ENCODE peak calls at places on chromosomes 5 and 9, in ten cellular contexts. T, K, M, E, V, N, J, X, Z and F are unnamed samples.
A peak's percentile ranks its signal among the peaks of the same experiment; 100 is the strongest.

GRCh38 chr9:98150726-98151125 is 31.7 kb upstream of the TRIM14 start:
- DNase-seq in T (no peak), K (no peak), M (no peak), E (no peak), V (no peak), N (no peak), J (no peak), X (no peak), Z (no peak), F (peak; percentile 6)

GRCh38 chr5:102536323-102536928 is 37.6 kb upstream of the SLCO6A1 start:
- DNase-seq in T (no peak), K (peak; percentile 7), M (no peak), E (no peak), V (no peak), N (no peak), J (no peak), X (no peak), Z (no peak), F (no peak)

GRCh38 chr5:1343931-1344901 is 683 bp downstream of the CLPTM1L start:
- DNase-seq in T (peak; percentile 22), K (no peak), M (peak; percentile 91), E (no peak), V (no peak), N (no peak), J (no peak), X (no peak), Z (no peak), F (no peak)

GRCh38 chr9:110323831-110324230 is 13.8 kb downstream of the TXNDC8 start:
- DNase-seq in T (no peak), K (no peak), M (no peak), E (no peak), V (no peak), N (no peak), J (no peak), X (no peak), Z (no peak), F (no peak)

GRCh38 chr5:93831449-93831848 is 90.0 kb upstream of the POU5F2 start:
- DNase-seq in T (no peak), K (no peak), M (no peak), E (no peak), V (no peak), N (no peak), J (no peak), X (no peak), Z (no peak), F (no peak)

GRCh38 chr5:448061-448765 is 5.2 kb downstream of the EXOC3 start:
- DNase-seq in T (no peak), K (no peak), M (peak; percentile 89), E (peak; percentile 28), V (no peak), N (no peak), J (peak; percentile 82), X (no peak), Z (peak; percentile 73), F (peak; percentile 75)

GRCh38 chr5:14429102-14429501 is 152.5 kb upstream of the OTULINL start:
- DNase-seq in T (no peak), K (no peak), M (no peak), E (peak; percentile 41), V (no peak), N (no peak), J (no peak), X (no peak), Z (no peak), F (no peak)

GRCh38 chr9:121556580-121556979 is 56.9 kb upstream of the GGTA1 start:
- DNase-seq in T (no peak), K (no peak), M (no peak), E (peak; percentile 50), V (no peak), N (peak; percentile 68), J (no peak), X (peak; percentile 61), Z (no peak), F (no peak)

GRCh38 chr5:76104027-76104426 is 20.8 kb downstream of the SV2C start:
- DNase-seq in T (peak; percentile 72), K (no peak), M (no peak), E (peak; percentile 44), V (no peak), N (no peak), J (no peak), X (no peak), Z (no peak), F (no peak)

GRCh38 chr9:114894801-114895433 is 35.5 kb downstream of the TNFSF8 start:
- DNase-seq in T (peak; percentile 62), K (no peak), M (no peak), E (no peak), V (no peak), N (no peak), J (peak; percentile 25), X (no peak), Z (no peak), F (no peak)

GRCh38 chr9:76321185-76321828 is 72.9 kb downstream of the RFK start:
- DNase-seq in T (no peak), K (no peak), M (no peak), E (no peak), V (no peak), N (no peak), J (no peak), X (no peak), Z (no peak), F (no peak)

GRCh38 chr9:137366891-137367381 is 56.0 kb downstream of the EXD3 start:
- DNase-seq in T (no peak), K (no peak), M (peak; percentile 63), E (no peak), V (no peak), N (no peak), J (no peak), X (no peak), Z (peak; percentile 77), F (no peak)

GRCh38 chr9:137728444-137729311 is 109.9 kb downstream of the EHMT1 start:
- DNase-seq in T (no peak), K (no peak), M (no peak), E (no peak), V (no peak), N (no peak), J (no peak), X (no peak), Z (no peak), F (no peak)

DNA sequence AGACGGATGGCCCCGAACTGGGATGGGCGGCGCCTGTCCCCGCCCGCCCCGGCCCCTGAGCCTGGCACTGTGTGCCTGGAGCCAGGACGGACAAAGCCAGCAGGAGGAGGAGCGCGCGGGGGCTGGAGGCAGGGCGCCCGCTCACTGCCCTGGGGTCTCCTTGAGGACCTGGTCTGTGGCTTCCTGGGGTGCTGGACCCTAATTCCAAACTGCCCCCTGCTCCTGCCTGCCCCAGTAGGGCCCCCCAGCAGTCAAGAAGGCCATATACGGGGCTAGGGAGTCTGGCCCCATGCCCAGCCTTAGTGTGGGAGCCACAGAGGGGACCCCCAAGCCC is 29.2 kb upstream of the RXRA start:
- DNase-seq in T (no peak), K (no peak), M (peak; percentile 41), E (no peak), V (no peak), N (no peak), J (no peak), X (no peak), Z (peak; percentile 72), F (no peak)
- TF ChIP-seq POLR2AphosphoS5 in T (no peak), K (no peak), M (no peak), E (no peak), V (no peak), N (no peak), J (no peak), X (no peak), Z (no peak), F (no peak)

GRCh38 chr5:159819671-159820411 is 96.4 kb upstream of the ADRA1B start:
- DNase-seq in T (no peak), K (no peak), M (no peak), E (peak; percentile 86), V (no peak), N (no peak), J (peak; percentile 14), X (no peak), Z (peak; percentile 24), F (peak; percentile 85)
- TF ChIP-seq POLR2AphosphoS5 in T (no peak), K (no peak), M (peak; percentile 60), E (peak; percentile 97), V (no peak), N (no peak), J (no peak), X (peak; percentile 80), Z (peak; percentile 87), F (no peak)

GRCh38 chr5:10726179-10726912 is 34.7 kb downstream of the DAP start:
- DNase-seq in T (no peak), K (no peak), M (no peak), E (no peak), V (no peak), N (no peak), J (no peak), X (no peak), Z (peak; percentile 58), F (no peak)

GRCh38 chr5:10726913-10727517 is 34.0 kb downstream of the DAP start:
- DNase-seq in T (no peak), K (no peak), M (no peak), E (no peak), V (no peak), N (no peak), J (no peak), X (no peak), Z (no peak), F (no peak)

GRCh38 chr5:10723519-10723918 is 37.5 kb downstream of the DAP start:
- DNase-seq in T (no peak), K (no peak), M (no peak), E (no peak), V (no peak), N (no peak), J (no peak), X (no peak), Z (no peak), F (no peak)

GRCh38 chr5:10725636-10726035 is 35.4 kb downstream of the DAP start:
- DNase-seq in T (no peak), K (no peak), M (no peak), E (no peak), V (no peak), N (no peak), J (no peak), X (no peak), Z (no peak), F (no peak)

DNA sequence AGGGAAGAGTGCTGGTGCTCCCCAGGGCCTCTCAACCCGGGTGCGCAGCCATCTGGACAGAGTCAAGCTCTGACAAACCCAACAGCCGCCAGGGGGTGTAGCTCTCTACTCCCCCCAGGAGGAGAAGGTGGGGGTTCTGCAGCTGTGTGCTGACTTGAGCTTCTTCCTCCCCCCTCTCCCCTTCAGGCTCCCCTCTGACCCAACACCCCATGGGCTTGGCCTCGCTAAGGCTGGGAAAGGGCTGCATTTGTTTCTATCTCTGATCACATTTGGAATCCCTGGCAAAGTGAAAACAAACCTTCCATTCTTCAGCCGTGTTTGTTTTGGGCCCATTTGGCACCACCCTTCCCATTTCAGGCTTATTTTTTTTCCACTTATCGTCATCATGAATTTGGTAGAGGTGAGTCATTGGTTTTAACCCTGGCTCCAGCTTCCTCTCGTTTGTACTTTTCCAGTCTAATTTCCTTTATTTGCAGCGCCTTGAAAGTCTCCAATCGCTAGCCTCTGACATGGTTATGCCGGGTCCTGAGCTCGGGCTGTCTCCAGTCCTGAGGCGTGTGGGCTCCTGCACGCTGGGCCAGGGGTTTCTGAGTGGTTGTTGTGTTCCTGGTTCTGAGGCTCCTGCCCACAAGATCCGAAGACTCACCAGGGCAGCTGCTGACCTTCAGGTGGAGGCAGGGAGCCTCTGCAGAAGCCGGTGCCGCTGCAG is 36.1 kb downstream of the DAP start:
- DNase-seq in T (peak; percentile 54), K (peak; percentile 75), M (no peak), E (peak; percentile 63), V (no peak), N (peak; percentile 51), J (no peak), X (no peak), Z (peak; percentile 58), F (no peak)
- TF ChIP-seq POLR2AphosphoS5 in T (no peak), K (no peak), M (no peak), E (peak; percentile 73), V (no peak), N (peak; percentile 70), J (no peak), X (no peak), Z (no peak), F (peak; percentile 15)

GRCh38 chr9:87336914-87337333 is 160.7 kb upstream of the DAPK1 start:
- DNase-seq in T (peak; percentile 94), K (peak; percentile 54), M (no peak), E (peak; percentile 60), V (no peak), N (peak; percentile 31), J (peak; percentile 2), X (no peak), Z (no peak), F (no peak)
- TF ChIP-seq POLR2AphosphoS5 in T (no peak), K (no peak), M (no peak), E (peak; percentile 45), V (no peak), N (peak; percentile 36), J (no peak), X (no peak), Z (no peak), F (no peak)